ENCODE peak calls at places on chromosome 22, in ten cellular contexts. One of them, this sample, is unnamed.

GRCh38 chr22:44396727-44397722 is 84.3 kb upstream of the SHISAL1 start:
- DNase-seq in cardiac fibroblast: no peak
- DNase-seq in mammary epithelial cell: no peak
- DNase-seq in HepG2: no peak
- DNase-seq in fibroblast of pulmonary artery: no peak
- DNase-seq in GM23338: no peak
- DNase-seq in OCI-LY7: no peak
- DNase-seq in heart left ventricle: no peak
- DNase-seq in body of pancreas: no peak
- DNase-seq in mucosa of descending colon: no peak
- DNase-seq in this sample: no peak

GRCh38 chr22:45376703-45377102 is 36.7 kb downstream of the SMC1B start:
- DNase-seq in cardiac fibroblast: peak
- DNase-seq in mammary epithelial cell: no peak
- DNase-seq in HepG2: no peak
- DNase-seq in fibroblast of pulmonary artery: peak
- DNase-seq in GM23338: no peak
- DNase-seq in OCI-LY7: no peak
- DNase-seq in heart left ventricle: no peak
- DNase-seq in body of pancreas: peak
- DNase-seq in mucosa of descending colon: peak
- DNase-seq in this sample: no peak

GRCh38 chr22:36383110-36383581 is 4.6 kb downstream of the MYH9 start:
- DNase-seq in cardiac fibroblast: peak
- DNase-seq in mammary epithelial cell: peak
- DNase-seq in HepG2: no peak
- DNase-seq in fibroblast of pulmonary artery: peak
- DNase-seq in GM23338: no peak
- DNase-seq in OCI-LY7: peak
- DNase-seq in heart left ventricle: no peak
- DNase-seq in body of pancreas: peak
- DNase-seq in mucosa of descending colon: peak
- DNase-seq in this sample: no peak

GRCh38 chr22:30610299-30610698 is 3.3 kb downstream of the TCN2 start:
- DNase-seq in cardiac fibroblast: no peak
- DNase-seq in mammary epithelial cell: no peak
- DNase-seq in HepG2: no peak
- DNase-seq in fibroblast of pulmonary artery: no peak
- DNase-seq in GM23338: no peak
- DNase-seq in OCI-LY7: no peak
- DNase-seq in heart left ventricle: peak
- DNase-seq in body of pancreas: no peak
- DNase-seq in mucosa of descending colon: no peak
- DNase-seq in this sample: no peak

GRCh38 chr22:29004647-29005371 is 56.8 kb downstream of the C22orf31 start:
- DNase-seq in cardiac fibroblast: no peak
- DNase-seq in mammary epithelial cell: no peak
- DNase-seq in HepG2: peak
- DNase-seq in fibroblast of pulmonary artery: no peak
- DNase-seq in GM23338: peak
- DNase-seq in OCI-LY7: no peak
- DNase-seq in heart left ventricle: peak
- DNase-seq in body of pancreas: peak
- DNase-seq in mucosa of descending colon: peak
- DNase-seq in this sample: no peak

GRCh38 chr22:46149998-46150549 is at the start of gene PPARA:
- DNase-seq in cardiac fibroblast: peak
- DNase-seq in mammary epithelial cell: peak
- DNase-seq in HepG2: peak
- DNase-seq in fibroblast of pulmonary artery: peak
- DNase-seq in GM23338: peak
- DNase-seq in OCI-LY7: peak
- DNase-seq in heart left ventricle: peak
- DNase-seq in body of pancreas: peak
- DNase-seq in mucosa of descending colon: peak
- DNase-seq in this sample: no peak

GRCh38 chr22:20524004-20524481 is 16.6 kb downstream of the MED15 start:
- DNase-seq in cardiac fibroblast: no peak
- DNase-seq in mammary epithelial cell: peak
- DNase-seq in HepG2: peak
- DNase-seq in fibroblast of pulmonary artery: peak
- DNase-seq in GM23338: no peak
- DNase-seq in OCI-LY7: peak
- DNase-seq in heart left ventricle: no peak
- DNase-seq in body of pancreas: no peak
- DNase-seq in mucosa of descending colon: no peak
- DNase-seq in this sample: no peak

GRCh38 chr22:46362934-46363515 is 27.5 kb downstream of the TRMU start:
- DNase-seq in cardiac fibroblast: no peak
- DNase-seq in mammary epithelial cell: no peak
- DNase-seq in HepG2: no peak
- DNase-seq in fibroblast of pulmonary artery: no peak
- DNase-seq in GM23338: no peak
- DNase-seq in OCI-LY7: no peak
- DNase-seq in heart left ventricle: peak
- DNase-seq in body of pancreas: no peak
- DNase-seq in mucosa of descending colon: no peak
- DNase-seq in this sample: no peak

GRCh38 chr22:50576070-50576469 is 2.2 kb downstream of the CPT1B start:
- DNase-seq in cardiac fibroblast: peak
- DNase-seq in mammary epithelial cell: peak
- DNase-seq in HepG2: peak
- DNase-seq in fibroblast of pulmonary artery: peak
- DNase-seq in GM23338: peak
- DNase-seq in OCI-LY7: no peak
- DNase-seq in heart left ventricle: no peak
- DNase-seq in body of pancreas: no peak
- DNase-seq in mucosa of descending colon: peak
- DNase-seq in this sample: no peak

GRCh38 chr22:50576806-50577696 is 1.2 kb downstream of the CPT1B start:
- DNase-seq in cardiac fibroblast: no peak
- DNase-seq in mammary epithelial cell: no peak
- DNase-seq in HepG2: no peak
- DNase-seq in fibroblast of pulmonary artery: no peak
- DNase-seq in GM23338: no peak
- DNase-seq in OCI-LY7: no peak
- DNase-seq in heart left ventricle: no peak
- DNase-seq in body of pancreas: no peak
- DNase-seq in mucosa of descending colon: no peak
- DNase-seq in this sample: no peak

GRCh38 chr22:50577987-50578775 is at the start of gene CPT1B:
- DNase-seq in cardiac fibroblast: peak
- DNase-seq in mammary epithelial cell: no peak
- DNase-seq in HepG2: no peak
- DNase-seq in fibroblast of pulmonary artery: no peak
- DNase-seq in GM23338: peak
- DNase-seq in OCI-LY7: no peak
- DNase-seq in heart left ventricle: peak
- DNase-seq in body of pancreas: no peak
- DNase-seq in mucosa of descending colon: no peak
- DNase-seq in this sample: no peak

GRCh38 chr22:50578776-50579310 is 616 bp upstream of the CPT1B start:
- DNase-seq in cardiac fibroblast: no peak
- DNase-seq in mammary epithelial cell: no peak
- DNase-seq in HepG2: no peak
- DNase-seq in fibroblast of pulmonary artery: no peak
- DNase-seq in GM23338: no peak
- DNase-seq in OCI-LY7: no peak
- DNase-seq in heart left ventricle: no peak
- DNase-seq in body of pancreas: no peak
- DNase-seq in mucosa of descending colon: no peak
- DNase-seq in this sample: no peak

GRCh38 chr22:50577697-50577986 is 585 bp downstream of the CPT1B start:
- DNase-seq in cardiac fibroblast: no peak
- DNase-seq in mammary epithelial cell: no peak
- DNase-seq in HepG2: no peak
- DNase-seq in fibroblast of pulmonary artery: no peak
- DNase-seq in GM23338: peak
- DNase-seq in OCI-LY7: no peak
- DNase-seq in heart left ventricle: no peak
- DNase-seq in body of pancreas: no peak
- DNase-seq in mucosa of descending colon: no peak
- DNase-seq in this sample: no peak
- TF ChIP-seq CTCF in cardiac fibroblast: no peak
- TF ChIP-seq CTCF in mammary epithelial cell: no peak
- TF ChIP-seq CTCF in HepG2: no peak
- TF ChIP-seq CTCF in fibroblast of pulmonary artery: no peak
- TF ChIP-seq CTCF in GM23338: no peak
- TF ChIP-seq CTCF in OCI-LY7: no peak
- TF ChIP-seq CTCF in heart left ventricle: no peak
- TF ChIP-seq CTCF in body of pancreas: no peak
- TF ChIP-seq CTCF in mucosa of descending colon: no peak
- TF ChIP-seq CTCF in this sample: no peak

GRCh38 chr22:49824185-49824925 is 3.3 kb downstream of the BRD1 start:
- DNase-seq in cardiac fibroblast: no peak
- DNase-seq in mammary epithelial cell: peak
- DNase-seq in HepG2: no peak
- DNase-seq in fibroblast of pulmonary artery: no peak
- DNase-seq in GM23338: no peak
- DNase-seq in OCI-LY7: no peak
- DNase-seq in heart left ventricle: no peak
- DNase-seq in body of pancreas: no peak
- DNase-seq in mucosa of descending colon: no peak
- DNase-seq in this sample: no peak

GRCh38 chr22:49825944-49826602 is 1.6 kb downstream of the BRD1 start:
- DNase-seq in cardiac fibroblast: peak
- DNase-seq in mammary epithelial cell: peak
- DNase-seq in HepG2: peak
- DNase-seq in fibroblast of pulmonary artery: peak
- DNase-seq in GM23338: no peak
- DNase-seq in OCI-LY7: peak
- DNase-seq in heart left ventricle: no peak
- DNase-seq in body of pancreas: no peak
- DNase-seq in mucosa of descending colon: peak
- DNase-seq in this sample: no peak

GRCh38 chr22:49823289-49824045 is 4.2 kb downstream of the BRD1 start:
- DNase-seq in cardiac fibroblast: no peak
- DNase-seq in mammary epithelial cell: no peak
- DNase-seq in HepG2: no peak
- DNase-seq in fibroblast of pulmonary artery: no peak
- DNase-seq in GM23338: no peak
- DNase-seq in OCI-LY7: no peak
- DNase-seq in heart left ventricle: no peak
- DNase-seq in body of pancreas: no peak
- DNase-seq in mucosa of descending colon: no peak
- DNase-seq in this sample: no peak

GRCh38 chr22:49825436-49825835 is 2.2 kb downstream of the BRD1 start:
- DNase-seq in cardiac fibroblast: peak
- DNase-seq in mammary epithelial cell: peak
- DNase-seq in HepG2: peak
- DNase-seq in fibroblast of pulmonary artery: peak
- DNase-seq in GM23338: no peak
- DNase-seq in OCI-LY7: no peak
- DNase-seq in heart left ventricle: no peak
- DNase-seq in body of pancreas: no peak
- DNase-seq in mucosa of descending colon: no peak
- DNase-seq in this sample: no peak

DNA sequence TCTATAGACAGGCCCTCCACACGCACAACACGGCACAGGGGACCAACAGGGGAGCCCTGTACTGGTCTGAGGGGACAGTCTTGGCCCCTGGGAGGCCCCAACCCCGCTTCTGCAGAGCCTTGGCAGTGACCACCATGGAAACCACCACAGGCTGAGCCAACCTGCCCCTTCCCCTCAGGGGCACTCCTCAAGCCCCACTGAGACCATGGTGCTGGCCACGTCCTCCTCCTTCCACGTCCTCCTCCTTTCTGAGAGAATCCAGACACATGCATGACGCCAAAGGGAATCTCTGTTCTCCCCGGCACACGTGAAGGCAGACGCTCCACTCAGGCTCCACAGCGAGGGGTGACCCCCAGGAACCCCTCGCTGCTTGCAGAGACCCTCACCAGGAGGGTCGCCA is 2.7 kb downstream of the BRD1 start:
- DNase-seq in cardiac fibroblast: no peak
- DNase-seq in mammary epithelial cell: no peak
- DNase-seq in HepG2: no peak
- DNase-seq in fibroblast of pulmonary artery: no peak
- DNase-seq in GM23338: no peak
- DNase-seq in OCI-LY7: no peak
- DNase-seq in heart left ventricle: no peak
- DNase-seq in body of pancreas: no peak
- DNase-seq in mucosa of descending colon: no peak
- DNase-seq in this sample: no peak
- H3K4me3 ChIP-seq in cardiac fibroblast: peak
- H3K4me3 ChIP-seq in mammary epithelial cell: no peak
- H3K4me3 ChIP-seq in HepG2: peak
- H3K4me3 ChIP-seq in fibroblast of pulmonary artery: peak
- H3K4me3 ChIP-seq in GM23338: no peak
- H3K4me3 ChIP-seq in OCI-LY7: no peak
- H3K4me3 ChIP-seq in heart left ventricle: no peak
- H3K4me3 ChIP-seq in body of pancreas: no peak
- H3K4me3 ChIP-seq in mucosa of descending colon: no peak
- H3K4me3 ChIP-seq in this sample: peak

GRCh38 chr22:18999416-18999815 is 63.3 kb upstream of the PRODH start:
- DNase-seq in cardiac fibroblast: no peak
- DNase-seq in mammary epithelial cell: no peak
- DNase-seq in HepG2: no peak
- DNase-seq in fibroblast of pulmonary artery: no peak
- DNase-seq in GM23338: no peak
- DNase-seq in OCI-LY7: no peak
- DNase-seq in heart left ventricle: no peak
- DNase-seq in body of pancreas: no peak
- DNase-seq in mucosa of descending colon: no peak
- DNase-seq in this sample: no peak

GRCh38 chr22:18997925-18998315 is 61.8 kb upstream of the PRODH start:
- DNase-seq in cardiac fibroblast: no peak
- DNase-seq in mammary epithelial cell: no peak
- DNase-seq in HepG2: no peak
- DNase-seq in fibroblast of pulmonary artery: no peak
- DNase-seq in GM23338: peak
- DNase-seq in OCI-LY7: no peak
- DNase-seq in heart left ventricle: no peak
- DNase-seq in body of pancreas: no peak
- DNase-seq in mucosa of descending colon: no peak
- DNase-seq in this sample: no peak

GRCh38 chr22:19001204-19001603 is 65.1 kb upstream of the PRODH start:
- DNase-seq in cardiac fibroblast: no peak
- DNase-seq in mammary epithelial cell: no peak
- DNase-seq in HepG2: no peak
- DNase-seq in fibroblast of pulmonary artery: no peak
- DNase-seq in GM23338: no peak
- DNase-seq in OCI-LY7: no peak
- DNase-seq in heart left ventricle: no peak
- DNase-seq in body of pancreas: no peak
- DNase-seq in mucosa of descending colon: no peak
- DNase-seq in this sample: no peak

GRCh38 chr22:18997306-18997924 is 61.3 kb upstream of the PRODH start:
- DNase-seq in cardiac fibroblast: no peak
- DNase-seq in mammary epithelial cell: no peak
- DNase-seq in HepG2: no peak
- DNase-seq in fibroblast of pulmonary artery: no peak
- DNase-seq in GM23338: no peak
- DNase-seq in OCI-LY7: no peak
- DNase-seq in heart left ventricle: no peak
- DNase-seq in body of pancreas: no peak
- DNase-seq in mucosa of descending colon: no peak
- DNase-seq in this sample: no peak

GRCh38 chr22:18998998-18999397 is 62.9 kb upstream of the PRODH start:
- DNase-seq in cardiac fibroblast: no peak
- DNase-seq in mammary epithelial cell: no peak
- DNase-seq in HepG2: no peak
- DNase-seq in fibroblast of pulmonary artery: no peak
- DNase-seq in GM23338: peak
- DNase-seq in OCI-LY7: peak
- DNase-seq in heart left ventricle: no peak
- DNase-seq in body of pancreas: no peak
- DNase-seq in mucosa of descending colon: no peak
- DNase-seq in this sample: no peak
- TF ChIP-seq CTCF in cardiac fibroblast: peak
- TF ChIP-seq CTCF in mammary epithelial cell: no peak
- TF ChIP-seq CTCF in HepG2: peak
- TF ChIP-seq CTCF in fibroblast of pulmonary artery: peak
- TF ChIP-seq CTCF in GM23338: peak
- TF ChIP-seq CTCF in OCI-LY7: peak
- TF ChIP-seq CTCF in heart left ventricle: no peak
- TF ChIP-seq CTCF in body of pancreas: no peak
- TF ChIP-seq CTCF in mucosa of descending colon: no peak
- TF ChIP-seq CTCF in this sample: no peak

GRCh38 chr22:38981659-38982007 is 514 bp upstream of the APOBEC3B start:
- DNase-seq in cardiac fibroblast: no peak
- DNase-seq in mammary epithelial cell: no peak
- DNase-seq in HepG2: no peak
- DNase-seq in fibroblast of pulmonary artery: no peak
- DNase-seq in GM23338: no peak
- DNase-seq in OCI-LY7: no peak
- DNase-seq in heart left ventricle: no peak
- DNase-seq in body of pancreas: peak
- DNase-seq in mucosa of descending colon: no peak
- DNase-seq in this sample: no peak
- H3K4me3 ChIP-seq in cardiac fibroblast: peak
- H3K4me3 ChIP-seq in mammary epithelial cell: no peak
- H3K4me3 ChIP-seq in HepG2: peak
- H3K4me3 ChIP-seq in fibroblast of pulmonary artery: peak
- H3K4me3 ChIP-seq in GM23338: no peak
- H3K4me3 ChIP-seq in OCI-LY7: no peak
- H3K4me3 ChIP-seq in heart left ventricle: peak
- H3K4me3 ChIP-seq in body of pancreas: no peak
- H3K4me3 ChIP-seq in mucosa of descending colon: no peak
- H3K4me3 ChIP-seq in this sample: no peak